ENCODE peak calls at places on chromosomes 13 and 19, in ten cellular contexts. Z, Y, W, P, U, N, K, R, S and Q are unnamed samples.
A peak's percentile ranks its signal among the peaks of the same experiment; 100 is the strongest.

GRCh38 chr13:78102121-78102677 is 183.6 kb upstream of the EDNRB start:
- DNase-seq in Z (no peak), Y (no peak), W (peak; percentile 14), P (no peak), U (peak; percentile 52), N (no peak), K (no peak), R (no peak), S (no peak), Q (no peak)

GRCh38 chr19:18128044-18128443 is 24.9 kb upstream of the PIK3R2 start:
- DNase-seq in Z (no peak), Y (no peak), W (no peak), P (no peak), U (peak; percentile 33), N (no peak), K (no peak), R (no peak), S (no peak), Q (no peak)

GRCh38 chr19:294819-295686 is 3.9 kb upstream of the PLPP2 start:
- DNase-seq in Z (peak; percentile 55), Y (peak; percentile 79), W (peak; percentile 24), P (no peak), U (peak; percentile 12), N (peak; percentile 75), K (no peak), R (peak; percentile 49), S (no peak), Q (no peak)

GRCh38 chr19:14089662-14090508 is 666 bp downstream of the SAMD1 start:
- DNase-seq in Z (peak; percentile 63), Y (peak; percentile 83), W (peak; percentile 83), P (no peak), U (peak; percentile 74), N (peak; percentile 74), K (peak; percentile 50), R (peak; percentile 74), S (no peak), Q (no peak)

GRCh38 chr19:12779162-12779993 is 4.0 kb upstream of the HOOK2 start:
- DNase-seq in Z (peak; percentile 71), Y (peak; percentile 94), W (peak; percentile 64), P (no peak), U (peak; percentile 77), N (no peak), K (no peak), R (peak; percentile 66), S (no peak), Q (no peak)

GRCh38 chr19:7844951-7845350 is 14.9 kb downstream of the EVI5L start:
- DNase-seq in Z (no peak), Y (no peak), W (no peak), P (no peak), U (no peak), N (no peak), K (no peak), R (no peak), S (no peak), Q (no peak)

GRCh38 chr13:98975822-98976261 is 2.0 kb downstream of the DOCK9 start:
- DNase-seq in Z (peak; percentile 79), Y (no peak), W (no peak), P (no peak), U (no peak), N (no peak), K (peak; percentile 50), R (no peak), S (no peak), Q (no peak)

GRCh38 chr13:60335531-60335930 is 61.5 kb upstream of the TDRD3 start:
- DNase-seq in Z (peak; percentile 25), Y (no peak), W (no peak), P (no peak), U (peak; percentile 22), N (no peak), K (no peak), R (peak; percentile 64), S (no peak), Q (no peak)

GRCh38 chr19:2337329-2337707 is 8.8 kb downstream of the SPPL2B start:
- DNase-seq in Z (peak; percentile 62), Y (no peak), W (no peak), P (peak; percentile 45), U (peak; percentile 43), N (peak; percentile 80), K (peak; percentile 77), R (no peak), S (no peak), Q (no peak)

GRCh38 chr19:42176990-42177685 is 40.3 kb downstream of the DEDD2 start:
- DNase-seq in Z (peak; percentile 88), Y (peak; percentile 90), W (peak; percentile 67), P (peak; percentile 27), U (peak; percentile 76), N (peak; percentile 88), K (peak; percentile 67), R (peak; percentile 88), S (peak; percentile 46), Q (no peak)

GRCh38 chr19:49362048-49362925 is at the start of gene TEAD2:
- DNase-seq in Z (peak; percentile 82), Y (peak; percentile 92), W (no peak), P (peak; percentile 7), U (peak; percentile 47), N (peak; percentile 86), K (no peak), R (peak; percentile 85), S (no peak), Q (no peak)

GRCh38 chr13:40061466-40062450 is 406.3 kb downstream of the COG6 start:
- DNase-seq in Z (no peak), Y (no peak), W (no peak), P (no peak), U (no peak), N (no peak), K (no peak), R (no peak), S (no peak), Q (no peak)

GRCh38 chr13:51220706-51221105 is 1.5 kb upstream of the FAM124A start:
- DNase-seq in Z (no peak), Y (no peak), W (no peak), P (no peak), U (no peak), N (no peak), K (no peak), R (no peak), S (no peak), Q (no peak)

GRCh38 chr13:111429064-111429558 is 108.7 kb downstream of the TEX29 start:
- DNase-seq in Z (peak; percentile 71), Y (no peak), W (peak; percentile 29), P (no peak), U (peak; percentile 18), N (peak; percentile 70), K (peak; percentile 51), R (peak; percentile 56), S (no peak), Q (no peak)

GRCh38 chr19:9971341-9971897 is 35.1 kb upstream of the OLFM2 start:
- DNase-seq in Z (no peak), Y (no peak), W (no peak), P (no peak), U (no peak), N (no peak), K (no peak), R (no peak), S (no peak), Q (no peak)

GRCh38 chr19:58570770-58571574 is 2.2 kb downstream of the MZF1 start:
- DNase-seq in Z (no peak), Y (peak; percentile 72), W (no peak), P (no peak), U (no peak), N (no peak), K (no peak), R (no peak), S (no peak), Q (no peak)

GRCh38 chr19:44848805-44849457 is 2.8 kb downstream of the NECTIN2 start:
- DNase-seq in Z (peak; percentile 85), Y (no peak), W (no peak), P (no peak), U (no peak), N (peak; percentile 64), K (no peak), R (no peak), S (no peak), Q (no peak)

GRCh38 chr13:27132538-27132937 is 39.1 kb downstream of the USP12 start:
- DNase-seq in Z (no peak), Y (no peak), W (peak; percentile 82), P (no peak), U (no peak), N (no peak), K (no peak), R (no peak), S (no peak), Q (no peak)

GRCh38 chr19:4474504-4475136 is 2.5 kb downstream of the HDGFL2 start:
- DNase-seq in Z (peak; percentile 94), Y (no peak), W (peak; percentile 68), P (no peak), U (peak; percentile 68), N (peak; percentile 74), K (peak; percentile 45), R (peak; percentile 85), S (no peak), Q (no peak)

GRCh38 chr19:5002143-5002542 is 33.2 kb downstream of the KDM4B start:
- DNase-seq in Z (no peak), Y (no peak), W (no peak), P (no peak), U (peak; percentile 73), N (no peak), K (no peak), R (no peak), S (no peak), Q (no peak)

GRCh38 chr13:105213512-105213911 is 1322.0 kb downstream of the EFNB2 start:
- DNase-seq in Z (peak; percentile 32), Y (no peak), W (peak; percentile 13), P (no peak), U (no peak), N (no peak), K (no peak), R (no peak), S (no peak), Q (no peak)

GRCh38 chr19:23393121-23393520 is 2.1 kb downstream of the ZNF91 start:
- DNase-seq in Z (no peak), Y (no peak), W (no peak), P (no peak), U (no peak), N (no peak), K (no peak), R (no peak), S (no peak), Q (no peak)

GRCh38 chr13:25819856-25820530 is 231.8 kb downstream of the SHISA2 start:
- DNase-seq in Z (peak; percentile 52), Y (no peak), W (no peak), P (no peak), U (no peak), N (no peak), K (peak; percentile 9), R (no peak), S (no peak), Q (no peak)